ENCODE peak calls at places on chromosome 13, in four cellular contexts. L is HepG2, N is GM12878, O is K562. V is an unnamed sample.
A peak's percentile ranks its signal among the peaks of the same experiment; 100 is the strongest.

GRCh38 chr13:67366533-67366932 is 136.4 kb upstream of the PCDH9 start:
- DNase-seq in L (no peak), N (no peak), O (no peak), V (no peak)

GRCh38 chr13:100734194-100734720 is 59.7 kb upstream of the TMTC4 start:
- DNase-seq in L (peak; percentile 97), N (no peak), O (no peak), V (no peak)

GRCh38 chr13:51924756-51925544 is 63.2 kb downstream of the CCDC70 start:
- DNase-seq in L (no peak), N (no peak), O (no peak), V (no peak)

GRCh38 chr13:112638919-112639318 is 50.9 kb upstream of the ATP11A start:
- DNase-seq in L (no peak), N (no peak), O (no peak), V (no peak)

GRCh38 chr13:55160911-55161310 is 1979.8 kb upstream of the PRR20A start:
- DNase-seq in L (no peak), N (no peak), O (no peak), V (no peak)

GRCh38 chr13:28744091-28744536 is 25.3 kb upstream of the SLC46A3 start:
- DNase-seq in L (no peak), N (no peak), O (no peak), V (no peak)

GRCh38 chr13:38366954-38367645 is 17.4 kb downstream of the UFM1 start:
- DNase-seq in L (no peak), N (no peak), O (no peak), V (no peak)

GRCh38 chr13:26198116-26198515 is 24.0 kb downstream of the RNF6 start:
- DNase-seq in L (no peak), N (no peak), O (no peak), V (no peak)

GRCh38 chr13:24162604-24163003 is 2.1 kb downstream of the SPATA13 start:
- DNase-seq in L (no peak), N (no peak), O (no peak), V (no peak)

GRCh38 chr13:49533586-49534269 is 38.0 kb downstream of the PHF11 start:
- DNase-seq in L (no peak), N (no peak), O (no peak), V (no peak)

GRCh38 chr13:49528161-49528560 is 32.4 kb downstream of the PHF11 start:
- DNase-seq in L (no peak), N (no peak), O (no peak), V (no peak)

GRCh38 chr13:49533011-49533410 is 37.3 kb downstream of the PHF11 start:
- DNase-seq in L (no peak), N (no peak), O (no peak), V (no peak)

GRCh38 chr13:49532593-49532992 is 36.8 kb downstream of the PHF11 start:
- DNase-seq in L (no peak), N (no peak), O (no peak), V (no peak)

GRCh38 chr13:49530452-49530851 is 34.7 kb downstream of the PHF11 start:
- DNase-seq in L (no peak), N (no peak), O (no peak), V (no peak)
- TF ChIP-seq CBFB in L (no peak), N (no peak), O (no peak), V (no peak)

GRCh38 chr13:93080587-93080986 is 146.0 kb upstream of the GPC6 start:
- DNase-seq in L (no peak), N (no peak), O (no peak), V (no peak)
- TF ChIP-seq CBFB in L (no peak), N (no peak), O (no peak), V (no peak)

GRCh38 chr13:83281666-83282065 is 600.6 kb downstream of the SLITRK1 start:
- DNase-seq in L (no peak), N (no peak), O (no peak), V (no peak)

GRCh38 chr13:83286737-83287136 is 595.5 kb downstream of the SLITRK1 start:
- DNase-seq in L (no peak), N (no peak), O (no peak), V (no peak)
- TF ChIP-seq CBFB in L (no peak), N (no peak), O (no peak), V (no peak)

DNA sequence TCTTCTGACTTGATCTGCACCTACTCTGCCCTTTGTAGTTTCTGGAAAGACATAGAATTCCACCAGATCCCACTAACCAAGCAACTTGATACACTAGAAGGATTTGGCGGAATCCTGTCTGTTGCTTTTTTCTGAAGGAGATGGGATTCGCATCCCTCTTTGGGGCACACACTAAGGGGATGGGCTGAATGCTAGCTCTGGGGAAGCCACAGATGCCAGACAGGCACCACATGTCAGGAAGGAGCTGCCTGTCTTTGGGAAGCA is 52.1 kb downstream of the SERP2 start:
- DNase-seq in L (no peak), N (no peak), O (no peak), V (no peak)
- TF ChIP-seq CBFB in L (no peak), N (no peak), O (no peak), V (no peak)

V was measured in WTC11.